ENCODE peak calls at places on chromosomes 4 and X, in five cellular contexts. One of them, this sample, is unnamed.

GRCh38 chr4:68850293-68850692 is 34.5 kb downstream of the UGT2B10 start:
- DNase-seq in Right ventricle myocardium superior: no peak
- DNase-seq in hypothalamus: no peak
- DNase-seq in pancreas: no peak
- DNase-seq in osteocyte: no peak
- DNase-seq in this sample: no peak

GRCh38 chrX:107731831-107732502 is 43.6 kb downstream of the TSC22D3 start:
- DNase-seq in Right ventricle myocardium superior: peak
- DNase-seq in hypothalamus: no peak
- DNase-seq in pancreas: peak
- DNase-seq in osteocyte: peak
- DNase-seq in this sample: no peak

GRCh38 chr4:138078751-138079150 is 163.4 kb downstream of the SLC7A11 start:
- DNase-seq in Right ventricle myocardium superior: no peak
- DNase-seq in hypothalamus: no peak
- DNase-seq in pancreas: no peak
- DNase-seq in osteocyte: no peak
- DNase-seq in this sample: no peak

GRCh38 chr4:6338951-6339817 is 69.5 kb downstream of the WFS1 start:
- DNase-seq in Right ventricle myocardium superior: peak
- DNase-seq in hypothalamus: no peak
- DNase-seq in pancreas: no peak
- DNase-seq in osteocyte: no peak
- DNase-seq in this sample: no peak

GRCh38 chr4:54741161-54741560 is 83.4 kb downstream of the KIT start:
- DNase-seq in Right ventricle myocardium superior: no peak
- DNase-seq in hypothalamus: no peak
- DNase-seq in pancreas: no peak
- DNase-seq in osteocyte: no peak
- DNase-seq in this sample: no peak

GRCh38 chr4:166134285-166134684 is 261.2 kb downstream of the TLL1 start:
- DNase-seq in Right ventricle myocardium superior: no peak
- DNase-seq in hypothalamus: no peak
- DNase-seq in pancreas: no peak
- DNase-seq in osteocyte: no peak
- DNase-seq in this sample: no peak

GRCh38 chr4:18021470-18021719 is 160 bp downstream of the LCORL start:
- DNase-seq in Right ventricle myocardium superior: no peak
- DNase-seq in hypothalamus: no peak
- DNase-seq in pancreas: no peak
- DNase-seq in osteocyte: no peak
- DNase-seq in this sample: no peak

GRCh38 chr4:104128031-104128849 is 366.5 kb downstream of the CXXC4 start:
- DNase-seq in Right ventricle myocardium superior: no peak
- DNase-seq in hypothalamus: no peak
- DNase-seq in pancreas: no peak
- DNase-seq in osteocyte: no peak
- DNase-seq in this sample: no peak

GRCh38 chr4:124167602-124168001 is 544.9 kb downstream of the ANKRD50 start:
- DNase-seq in Right ventricle myocardium superior: no peak
- DNase-seq in hypothalamus: no peak
- DNase-seq in pancreas: no peak
- DNase-seq in osteocyte: no peak
- DNase-seq in this sample: no peak